ENCODE peak calls at places on chromosomes 3 and 15, in four cellular contexts. O is esophagus squamous epithelium, V is Panc1, G is AG04450. Z is an unnamed sample.
A peak's percentile ranks its signal among the peaks of the same experiment; 100 is the strongest.

GRCh38 chr15:27358751-27359434 is 387.9 kb downstream of the GABRG3 start:
- DNase-seq in V (no peak), O (no peak), G (no peak), Z (no peak)

GRCh38 chr3:73727117-73727802 is 102.5 kb upstream of the PDZRN3 start:
- DNase-seq in O (no peak), G (no peak), V (no peak), Z (peak; percentile 37)

GRCh38 chr15:38547255-38547997 is 17.2 kb downstream of the RASGRP1 start:
- DNase-seq in O (no peak), G (no peak), V (no peak), Z (peak; percentile 81)

GRCh38 chr3:51799879-51800757 is 21.1 kb upstream of the IQCF6 start:
- DNase-seq in G (peak; percentile 48), O (no peak), V (peak; percentile 22), Z (peak; percentile 42)

GRCh38 chr3:74532446-74532845 is 82.0 kb downstream of the CNTN3 start:
- DNase-seq in V (no peak), G (peak; percentile 30), O (no peak), Z (peak; percentile 6)

GRCh38 chr15:39623550-39623931 is 42.7 kb downstream of the THBS1 start:
- DNase-seq in O (no peak), G (no peak), V (no peak), Z (no peak)

GRCh38 chr3:159260049-159260662 is 458.3 kb downstream of the MFSD1 start:
- DNase-seq in G (peak; percentile 68), V (no peak), O (no peak), Z (no peak)

GRCh38 chr15:39798382-39798781 is 15.7 kb upstream of the FSIP1 start:
- DNase-seq in O (no peak), V (no peak), G (no peak), Z (no peak)

GRCh38 chr3:14202874-14203520 is 24.4 kb downstream of the LSM3 start:
- DNase-seq in G (no peak), V (no peak), O (no peak), Z (no peak)

GRCh38 chr15:25136119-25136518 is 181.3 kb downstream of the SNRPN start:
- DNase-seq in V (no peak), O (no peak), G (no peak), Z (no peak)

GRCh38 chr3:148829926-148830325 is 2.3 kb downstream of the CPB1 start:
- DNase-seq in V (no peak), O (no peak), G (no peak), Z (no peak)

GRCh38 chr15:59622289-59622688 is 10.7 kb downstream of the GCNT3 start:
- DNase-seq in O (no peak), V (peak; percentile 45), G (no peak), Z (no peak)

GRCh38 chr15:45021331-45021730 is 1.7 kb upstream of the SORD start:
- DNase-seq in V (no peak), O (no peak), G (no peak), Z (no peak)

GRCh38 chr3:186152361-186152798 is 43.5 kb upstream of the ETV5 start:
- DNase-seq in V (no peak), O (no peak), G (no peak), Z (no peak)

GRCh38 chr3:44021646-44022594 is 219.8 kb upstream of the TOPAZ1 start:
- DNase-seq in V (no peak), O (no peak), G (no peak), Z (no peak)

GRCh38 chr3:66398228-66399025 is 102.4 kb downstream of the LRIG1 start:
- DNase-seq in G (peak; percentile 65), V (no peak), O (no peak), Z (no peak)

GRCh38 chr3:31692714-31693113 is 160.0 kb downstream of the STT3B start:
- DNase-seq in O (no peak), V (no peak), G (no peak), Z (no peak)

GRCh38 chr3:46675426-46675825 is 18.1 kb downstream of the ALS2CL start:
- DNase-seq in V (no peak), G (no peak), O (no peak), Z (no peak)

GRCh38 chr15:70480196-70480856 is 283.0 kb downstream of the UACA start:
- DNase-seq in O (no peak), G (no peak), V (no peak), Z (no peak)

GRCh38 chr3:192772495-192772894 is 45.2 kb upstream of the FGF12 start:
- DNase-seq in V (no peak), G (no peak), O (no peak), Z (no peak)

GRCh38 chr15:76840830-76841460 is 64.2 kb downstream of the SCAPER start:
- DNase-seq in O (no peak), V (peak; percentile 28), G (peak; percentile 24), Z (no peak)

GRCh38 chr3:187852842-187853727 is 107.8 kb upstream of the BCL6 start:
- DNase-seq in V (no peak), O (no peak), G (no peak), Z (no peak)

GRCh38 chr3:45506084-45506483 is 88.5 kb upstream of the LIMD1 start:
- DNase-seq in O (no peak), G (no peak), V (no peak), Z (no peak)

GRCh38 chr3:45499529-45499928 is 95.0 kb upstream of the LIMD1 start:
- DNase-seq in O (no peak), G (no peak), V (no peak), Z (no peak)

GRCh38 chr3:45507820-45508317 is 86.7 kb upstream of the LIMD1 start:
- DNase-seq in O (no peak), V (no peak), G (no peak), Z (no peak)

GRCh38 chr3:45506751-45507391 is 87.7 kb upstream of the LIMD1 start:
- DNase-seq in G (no peak), V (no peak), O (no peak), Z (no peak)

DNA sequence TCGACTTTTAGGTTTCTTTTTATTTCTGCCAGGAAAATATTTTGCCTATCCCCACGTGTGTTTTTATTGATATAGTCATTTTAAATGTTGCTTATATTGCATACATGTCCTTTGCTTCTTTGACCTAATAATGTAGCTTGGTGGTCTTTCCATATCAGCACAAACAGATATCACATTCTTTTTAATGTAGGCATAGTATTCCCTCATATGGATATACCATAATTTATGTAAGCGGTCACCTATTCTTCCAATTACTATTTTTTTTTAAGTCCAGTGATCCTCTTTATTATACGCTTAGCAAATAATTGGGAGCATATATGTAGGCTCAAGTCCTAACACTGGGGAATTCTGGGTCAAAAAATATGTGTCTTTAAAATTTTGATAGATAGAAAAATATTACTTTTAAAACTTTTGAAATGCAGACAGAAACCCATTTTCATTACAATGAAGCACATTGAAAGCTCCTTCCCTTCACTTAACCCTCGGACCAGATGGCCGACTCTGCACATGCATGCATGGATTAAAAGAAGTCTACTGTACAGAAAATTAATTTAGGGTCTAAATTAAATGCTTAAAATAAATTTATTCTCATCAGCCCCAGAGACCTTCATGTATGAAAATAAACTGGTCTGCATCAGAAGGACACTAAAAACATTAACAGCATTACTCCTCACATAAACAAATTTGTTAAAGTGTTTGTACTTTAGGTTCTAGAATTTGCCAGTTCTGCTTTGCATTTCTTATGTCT is 90.5 kb upstream of the LIMD1 start:
- DNase-seq in G (no peak), V (no peak), O (no peak), Z (no peak)
- TF ChIP-seq CTCF in G (no peak), V (no peak), O (no peak), Z (no peak)

GRCh38 chr3:10262027-10262426 is 13.8 kb downstream of the TATDN2 start:
- DNase-seq in V (no peak), O (no peak), G (no peak), Z (no peak)

GRCh38 chr3:10259798-10260197 is 11.5 kb downstream of the TATDN2 start:
- DNase-seq in V (no peak), G (no peak), O (no peak), Z (no peak)

GRCh38 chr3:10260211-10260701 is 12.0 kb downstream of the TATDN2 start:
- DNase-seq in G (no peak), V (no peak), O (no peak), Z (no peak)

GRCh38 chr3:10265833-10266232 is 17.6 kb downstream of the TATDN2 start:
- DNase-seq in V (no peak), O (no peak), G (no peak), Z (no peak)

DNA sequence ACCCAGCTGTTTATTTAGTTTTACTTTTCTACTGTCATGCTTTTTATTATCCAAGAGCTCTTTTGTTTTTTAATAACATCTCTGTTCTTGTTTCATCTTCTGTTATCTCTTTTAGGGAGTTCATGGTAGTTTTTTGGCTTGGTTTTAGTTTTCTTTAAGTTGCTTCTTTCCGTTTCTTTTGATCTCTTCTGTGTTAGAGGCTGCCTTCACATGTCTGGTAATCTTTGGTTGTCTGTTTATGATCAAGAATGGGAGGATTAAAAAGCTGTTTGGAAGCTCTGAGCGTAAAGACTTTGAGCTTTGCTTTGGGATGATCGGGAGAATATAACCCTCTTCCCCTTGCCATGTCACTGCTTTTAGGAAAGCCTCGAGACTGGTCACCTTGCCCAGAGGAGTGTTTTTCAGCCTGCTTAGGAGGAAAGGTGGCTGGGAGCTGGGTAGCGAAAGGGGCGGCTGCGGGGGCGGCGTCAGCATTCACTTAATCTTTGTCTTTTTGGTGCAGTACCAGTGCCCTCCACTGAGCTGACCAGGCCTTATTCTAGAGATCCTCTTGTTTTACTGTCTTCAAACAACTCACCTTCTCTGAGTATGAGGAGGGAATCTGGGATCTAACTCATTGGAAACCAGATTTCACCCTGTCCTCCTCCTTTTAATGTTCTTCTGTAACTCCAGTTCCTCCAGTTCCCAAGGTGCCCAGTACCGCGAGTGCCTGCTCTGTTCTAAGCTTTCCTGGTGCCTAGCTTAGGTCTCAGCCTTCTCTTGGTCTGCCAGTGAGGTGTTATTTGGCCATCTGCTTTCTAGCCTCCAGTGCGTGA is 15.5 kb downstream of the TATDN2 start:
- DNase-seq in O (no peak), G (no peak), V (no peak), Z (no peak)
- H3K4me3 ChIP-seq in O (peak overlapping the region; percentile 30), G (no peak overlapping the region), V (no peak overlapping the region), Z (no peak overlapping the region)

GRCh38 chr3:137687181-137687880 is 76.8 kb upstream of the SOX14 start:
- DNase-seq in O (no peak), G (no peak), V (no peak), Z (no peak)

GRCh38 chr3:137695351-137695750 is 68.8 kb upstream of the SOX14 start:
- DNase-seq in O (no peak), V (no peak), G (no peak), Z (no peak)

DNA sequence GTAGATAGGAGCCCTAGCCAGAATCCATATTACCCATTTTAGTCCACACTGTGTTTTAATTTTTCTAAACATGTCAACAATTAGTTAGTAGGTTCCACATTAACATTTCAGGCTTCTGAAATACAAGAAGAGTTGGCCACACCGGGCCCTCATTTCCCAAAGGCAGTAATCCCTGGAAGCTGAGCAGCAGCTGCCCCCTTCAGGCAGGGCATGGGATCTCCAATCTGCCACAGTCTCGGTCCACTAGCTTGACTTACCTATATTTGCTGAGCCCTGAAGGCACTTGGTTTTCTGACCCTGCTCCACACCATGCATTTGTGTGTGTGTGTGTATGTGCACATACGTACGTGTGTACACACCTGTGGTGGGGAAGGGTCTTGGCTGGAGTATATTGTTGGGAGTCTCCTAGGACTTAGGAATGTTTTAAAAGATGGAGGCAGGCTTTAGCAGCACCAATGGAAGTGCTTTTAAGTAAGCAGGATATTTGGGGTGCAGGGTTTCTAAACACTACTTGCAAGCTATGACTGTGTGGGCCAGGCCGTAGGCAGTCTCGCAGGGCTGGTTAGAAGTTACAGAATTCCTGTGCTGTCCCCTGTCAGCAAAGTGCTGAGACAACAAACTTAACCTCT is 71.2 kb upstream of the SOX14 start:
- DNase-seq in G (no peak), V (no peak), O (no peak), Z (no peak)
- TF ChIP-seq CTCF in G (no peak), V (peak; percentile 84), O (peak; percentile 33), Z (no peak)

DNA sequence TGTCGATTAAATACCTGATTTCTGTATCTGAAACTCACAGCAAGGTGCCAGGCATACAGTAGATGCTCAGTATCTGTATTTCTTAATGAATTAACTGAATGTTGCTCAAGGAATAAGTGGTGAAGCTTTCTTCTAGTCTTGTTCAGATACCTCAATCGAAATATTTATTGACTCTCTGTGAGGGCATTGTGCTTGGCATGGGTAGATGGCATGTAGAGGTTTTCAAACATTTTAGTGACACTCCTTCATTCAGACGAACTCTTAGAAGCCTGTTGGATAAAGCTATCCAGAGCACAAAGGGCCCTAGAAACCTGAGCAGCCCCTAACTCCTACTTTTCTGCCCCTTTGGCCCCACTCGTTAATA is 369 bp upstream of the SNX1 start:
- DNase-seq in G (no peak), V (no peak), O (no peak), Z (no peak)
- H3K4me3 ChIP-seq in G (peak overlapping the region; percentile 37), V (peak overlapping the region; percentile 97), O (peak overlapping the region; percentile 88), Z (peak overlapping the region; percentile 93)

Z was measured in retinal pigment epithelial cell.